ENCODE peak calls at places on chromosome 19, in four cellular contexts. P is K562, R is A549, M is GM12878. U is an unnamed sample.
A peak's percentile ranks its signal among the peaks of the same experiment; 100 is the strongest.

GRCh38 chr19:30317403-30317802 is 54.8 kb upstream of the ZNF536 start:
- DNase-seq in M (no peak), P (no peak), R (no peak), U (no peak)

GRCh38 chr19:48918801-48919247 is 14.7 kb upstream of the DHDH start:
- DNase-seq in P (peak; percentile 77), R (no peak), M (no peak), U (no peak)

GRCh38 chr19:54164369-54165068 is 5.0 kb upstream of the LENG1 start:
- DNase-seq in P (peak; percentile 94), M (no peak), R (peak; percentile 77), U (no peak)

GRCh38 chr19:49677232-49677881 is at the start of gene PRMT1:
- DNase-seq in R (no peak), P (peak; percentile 85), M (no peak), U (peak; percentile 35)

GRCh38 chr19:6935069-6935468 is 47.7 kb downstream of the ADGRE1 start:
- DNase-seq in M (no peak), R (no peak), P (no peak), U (peak; percentile 5)

GRCh38 chr19:18326772-18327171 is 3.9 kb upstream of the LSM4 start:
- DNase-seq in M (no peak), R (no peak), P (no peak), U (no peak)

GRCh38 chr19:54183431-54183830 is 5.9 kb downstream of the MBOAT7 start:
- DNase-seq in R (no peak), M (no peak), P (no peak), U (no peak)

GRCh38 chr19:14138576-14139265 is 2.3 kb upstream of the ASF1B start:
- DNase-seq in R (no peak), M (no peak), P (no peak), U (no peak)

GRCh38 chr19:41849067-41849466 is 4.2 kb downstream of the DMRTC2 start:
- DNase-seq in R (no peak), M (no peak), P (no peak), U (no peak)

GRCh38 chr19:32063601-32064000 is 281.8 kb upstream of the ZNF507 start:
- DNase-seq in P (no peak), M (no peak), R (no peak), U (no peak)

GRCh38 chr19:7732045-7732444 is at the start of gene CLEC4G:
- DNase-seq in P (no peak), M (no peak), R (no peak), U (no peak)

GRCh38 chr19:35793381-35794165 is 18.2 kb downstream of the ARHGAP33 start:
- DNase-seq in M (no peak), P (no peak), R (peak; percentile 53), U (no peak)

GRCh38 chr19:3178973-3179738 is 587 bp downstream of the S1PR4 start:
- DNase-seq in R (no peak), P (no peak), M (no peak), U (no peak)

GRCh38 chr19:18699403-18700054 is 16.0 kb downstream of the CRTC1 start:
- DNase-seq in M (no peak), R (no peak), P (peak; percentile 74), U (no peak)

GRCh38 chr19:42496551-42497133 is 31.6 kb downstream of the CEACAM1 start:
- DNase-seq in M (no peak), P (no peak), R (no peak), U (no peak)

GRCh38 chr19:41616785-41617621 is 9.9 kb downstream of the CEACAM4 start:
- DNase-seq in P (peak; percentile 23), M (no peak), R (peak; percentile 49), U (peak; percentile 9)

GRCh38 chr19:50922316-50922853 is 11.2 kb upstream of the KLK4 start:
- DNase-seq in M (peak; percentile 27), R (peak; percentile 91), P (peak; percentile 88), U (peak; percentile 74)

GRCh38 chr19:46133101-46133627 is 8.7 kb upstream of the IGFL3 start:
- DNase-seq in M (peak; percentile 24), P (no peak), R (no peak), U (peak; percentile 78)

GRCh38 chr19:51514866-51515481 is 13.4 kb upstream of the SIGLEC12 start:
- DNase-seq in M (peak; percentile 31), P (peak; percentile 73), R (peak; percentile 48), U (peak; percentile 46)

GRCh38 chr19:35048911-35049411 is 7.4 kb downstream of the HPN start:
- DNase-seq in R (no peak), P (no peak), M (no peak), U (no peak)

GRCh38 chr19:40090256-40091204 is at the start of gene ZNF780A:
- DNase-seq in M (peak; percentile 48), R (peak; percentile 97), P (peak; percentile 82), U (peak; percentile 82)

GRCh38 chr19:45075215-45076028 is 856 bp downstream of the ZNF296 start:
- DNase-seq in P (peak; percentile 83), R (peak; percentile 86), M (peak; percentile 80), U (peak; percentile 39)

GRCh38 chr19:3367572-3368440 is 1.4 kb downstream of the NFIC start:
- DNase-seq in R (no peak), M (no peak), P (no peak), U (no peak)

GRCh38 chr19:54190942-54191670 is at the start of gene TSEN34:
- DNase-seq in M (no peak), R (no peak), P (peak; percentile 81), U (peak; percentile 71)

GRCh38 chr19:18415177-18415867 is 3.9 kb upstream of the SSBP4 start:
- DNase-seq in M (no peak), P (peak; percentile 71), R (no peak), U (no peak)

GRCh38 chr19:48393559-48394330 is at the start of gene GRIN2D:
- DNase-seq in M (no peak), P (peak; percentile 38), R (no peak), U (no peak)

GRCh38 chr19:33301011-33301899 is 1.1 kb downstream of the CEBPA start:
- DNase-seq in R (no peak), M (no peak), P (no peak), U (no peak)

GRCh38 chr19:56105090-56105701 is 15.9 kb downstream of the ZNF787 start:
- DNase-seq in P (no peak), M (no peak), R (peak; percentile 57), U (peak; percentile 78)

GRCh38 chr19:34096020-34096915 is 76.0 kb upstream of the LSM14A start:
- DNase-seq in M (no peak), P (peak; percentile 44), R (peak; percentile 78), U (peak; percentile 41)

DNA sequence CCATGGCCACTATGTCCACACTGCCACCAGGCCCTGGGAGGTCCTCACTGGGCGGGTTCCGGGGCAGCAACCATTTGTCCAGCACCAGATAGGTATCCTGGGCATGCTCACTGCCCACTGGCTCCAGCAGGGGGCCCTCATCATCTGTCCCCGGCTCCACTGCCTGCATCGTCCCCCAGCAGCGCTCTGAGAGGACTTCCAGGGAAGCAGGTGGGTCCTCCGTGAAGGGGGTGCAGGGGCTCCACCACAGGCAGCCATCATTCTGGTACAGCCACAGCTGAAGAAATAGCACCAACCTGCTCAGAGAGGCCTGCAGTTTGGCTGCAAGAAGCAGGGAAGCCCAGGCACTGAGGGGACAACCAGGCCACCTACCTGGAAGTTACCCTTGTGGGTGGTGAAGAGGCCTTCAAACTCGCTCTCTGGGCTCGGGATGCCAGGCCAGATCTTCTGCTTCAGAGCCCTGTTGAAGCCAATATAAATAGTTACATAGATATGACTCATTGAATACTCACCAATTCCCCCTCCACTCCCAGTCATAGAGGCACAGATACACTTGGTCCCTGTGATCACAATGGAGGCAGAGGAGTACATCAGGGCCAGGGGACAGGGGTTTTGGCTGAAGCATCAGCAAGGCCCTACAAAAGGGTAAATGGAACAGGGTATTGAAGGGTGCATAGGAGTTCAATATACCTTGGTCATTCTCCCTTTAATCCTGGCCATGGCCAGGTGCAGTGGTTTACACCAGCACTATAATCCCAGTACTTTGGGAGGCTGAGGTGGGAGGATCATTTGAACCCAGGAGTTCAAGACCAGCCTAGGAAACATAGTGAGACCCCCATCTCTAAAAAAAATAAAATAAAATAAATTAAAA is 4.1 kb downstream of the SWSAP1 start:
- DNase-seq in M (no peak), P (peak; percentile 43), R (peak; percentile 62), U (peak; percentile 48)
- TF ChIP-seq JUNB in M (no peak), P (no peak), R (peak; percentile 42), U (no peak)

GRCh38 chr19:58578430-58578925 is 5.3 kb upstream of the MZF1 start:
- DNase-seq in P (no peak), R (no peak), M (no peak), U (no peak)

GRCh38 chr19:58577581-58578429 is 4.7 kb upstream of the MZF1 start:
- DNase-seq in M (no peak), P (no peak), R (no peak), U (no peak)

GRCh38 chr19:58572818-58573657 is at the start of gene MZF1:
- DNase-seq in M (peak; percentile 99), R (peak; percentile 100), P (peak; percentile 92), U (peak; percentile 99)

GRCh38 chr19:58573658-58574164 is 576 bp upstream of the MZF1 start:
- DNase-seq in R (no peak), M (no peak), P (no peak), U (no peak)

GRCh38 chr19:58575183-58576041 is 2.3 kb upstream of the MZF1 start:
- DNase-seq in R (peak; percentile 93), M (peak; percentile 58), P (peak; percentile 87), U (peak; percentile 83)
- TF ChIP-seq HDAC2 in R (no peak), M (no peak), P (peak; percentile 54), U (peak; percentile 38)

GRCh38 chr19:13094771-13095392 is 7.8 kb downstream of the LYL1 start:
- DNase-seq in R (no peak), P (peak; percentile 58), M (no peak), U (no peak)

GRCh38 chr19:13097331-13098258 is 5.1 kb downstream of the LYL1 start:
- DNase-seq in M (no peak), R (no peak), P (peak; percentile 68), U (no peak)

GRCh38 chr19:13095393-13095784 is 7.3 kb downstream of the LYL1 start:
- DNase-seq in M (no peak), R (no peak), P (no peak), U (no peak)

GRCh38 chr19:13096968-13097330 is 5.7 kb downstream of the LYL1 start:
- DNase-seq in M (no peak), P (no peak), R (no peak), U (no peak)

DNA sequence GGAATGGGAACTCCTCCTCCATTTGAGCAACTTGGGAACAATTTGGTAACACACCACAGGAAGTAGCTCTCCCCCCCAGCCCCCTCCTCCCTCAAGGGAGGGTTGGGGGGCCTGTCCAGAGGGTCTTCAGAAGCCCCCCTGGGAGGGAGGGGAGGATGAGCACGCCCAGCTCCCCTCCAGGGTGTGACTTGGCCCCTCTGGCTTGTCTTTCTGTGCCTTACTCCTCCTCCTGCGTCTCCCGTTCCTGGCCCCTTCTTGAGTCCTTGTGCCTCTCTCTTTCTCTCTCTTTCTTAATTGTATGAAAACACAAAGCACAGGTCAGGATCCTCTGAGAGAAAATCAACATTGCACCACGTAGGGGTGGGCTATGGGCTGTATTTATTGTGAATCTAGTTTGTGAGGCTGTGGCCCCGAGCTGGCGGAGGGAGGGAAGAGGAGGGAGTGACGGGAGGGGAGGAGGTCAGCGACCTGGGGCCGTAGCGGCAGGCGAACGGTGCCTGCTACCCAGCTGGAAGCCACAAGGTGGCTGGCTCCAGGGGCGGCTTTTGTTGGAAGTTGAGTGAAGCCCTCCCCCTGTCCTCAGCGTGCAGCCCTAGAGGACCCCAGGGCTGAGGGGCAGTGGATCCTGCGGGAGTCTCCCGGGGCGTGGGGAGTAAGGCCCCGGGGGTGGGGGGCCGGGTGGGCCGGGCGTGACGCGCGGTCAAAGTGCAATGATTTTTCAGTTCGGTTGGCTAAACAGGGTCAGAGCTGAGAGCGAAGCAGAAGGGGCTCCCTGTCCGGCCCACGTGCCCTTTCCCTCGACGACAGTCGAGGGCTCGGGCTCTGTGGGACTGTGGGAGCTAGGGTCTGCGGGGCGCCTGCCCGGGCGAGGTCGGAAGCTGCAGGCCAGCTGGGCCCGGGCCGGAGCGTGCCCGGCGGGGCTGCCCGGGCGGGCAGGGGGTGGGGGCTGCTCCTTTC is 6.4 kb downstream of the LYL1 start:
- DNase-seq in M (no peak), P (peak; percentile 63), R (peak; percentile 30), U (peak; percentile 67)
- TF ChIP-seq JUNB in M (no peak), P (no peak), R (no peak), U (no peak)

GRCh38 chr19:9431475-9431874 is 3.9 kb downstream of the ZNF266 start:
- DNase-seq in P (peak; percentile 56), R (no peak), M (no peak), U (no peak)
- TF ChIP-seq HDAC2 in P (no peak), R (no peak), M (no peak), U (no peak)